ENCODE peak calls at places on chromosomes 16 and 17, in eight cellular contexts. I is mucosa of descending colon, O is endothelial cell, A is GM10248, E is GM13977, B is foreskin fibroblast, F is WTC11, T is Peyer's patch. J is an unnamed sample.

GRCh38 chr16:4372578-4373355 is 1.1 kb downstream of the VASN start:
- DNase-seq in O (no peak), I (no peak), A (no peak), B (peak; percentile 69), E (no peak), F (no peak), T (no peak), J (peak; percentile 54)

GRCh38 chr17:47739150-47739549 is 6.1 kb downstream of the TBX21 start:
- DNase-seq in A (no peak), T (no peak), E (no peak), B (no peak), O (no peak), F (no peak), I (no peak), J (no peak)

GRCh38 chr17:38338535-38338934 is 5.2 kb downstream of the GPR179 start:
- DNase-seq in F (no peak), T (no peak), A (no peak), O (no peak), I (no peak), E (no peak), B (no peak), J (no peak)

GRCh38 chr17:1871743-1872142 is 41.9 kb downstream of the RPA1 start:
- DNase-seq in T (no peak), F (no peak), A (no peak), E (no peak), B (no peak), I (no peak), O (no peak), J (no peak)

GRCh38 chr17:5537251-5537650 is 47.1 kb downstream of the NLRP1 start:
- DNase-seq in E (no peak), T (no peak), O (no peak), F (no peak), B (no peak), I (no peak), A (no peak), J (no peak)

GRCh38 chr17:37650419-37651003 is 7.3 kb upstream of the DDX52 start:
- DNase-seq in E (peak; percentile 25), I (no peak), O (peak; percentile 43), T (peak; percentile 75), B (peak; percentile 35), A (peak; percentile 30), F (peak; percentile 43), J (no peak)

GRCh38 chr17:8628609-8629169 is 1.8 kb downstream of the MYH10 start:
- DNase-seq in B (no peak), E (no peak), O (no peak), F (no peak), A (no peak), T (no peak), I (no peak), J (no peak)

GRCh38 chr17:21214015-21214776 is at the start of gene TMEM11:
- DNase-seq in A (peak; percentile 98), F (peak; percentile 97), O (peak; percentile 97), B (peak; percentile 96), T (peak; percentile 97), I (peak; percentile 96), E (peak; percentile 99), J (peak; percentile 97)

GRCh38 chr17:33949100-33949499 is 306.0 kb upstream of the CCL2 start:
- DNase-seq in O (peak; percentile 68), B (no peak), F (peak; percentile 80), E (no peak), T (no peak), A (no peak), I (no peak), J (peak; percentile 30)

GRCh38 chr16:66250686-66251405 is 115.6 kb upstream of the CDH5 start:
- DNase-seq in B (peak; percentile 60), E (no peak), T (peak; percentile 69), F (no peak), I (peak; percentile 50), A (no peak), O (no peak), J (no peak)

GRCh38 chr17:35080536-35080935 is 17.0 kb upstream of the RFFL start:
- DNase-seq in B (no peak), T (no peak), O (no peak), A (peak; percentile 55), F (no peak), E (peak; percentile 54), I (no peak), J (no peak)

GRCh38 chr17:27153005-27153404 is 140.9 kb upstream of the WSB1 start:
- DNase-seq in E (no peak), I (no peak), F (no peak), T (no peak), A (peak; percentile 3), O (no peak), B (no peak), J (no peak)

GRCh38 chr17:45371414-45372324 is 54.8 kb upstream of the MAP3K14 start:
- DNase-seq in T (peak; percentile 80), B (peak; percentile 98), A (no peak), E (no peak), O (peak; percentile 90), F (peak; percentile 91), I (peak; percentile 79), J (peak; percentile 75)

GRCh38 chr17:57328109-57328882 is 72.0 kb downstream of the MSI2 start:
- DNase-seq in F (no peak), A (no peak), I (no peak), E (no peak), O (no peak), B (no peak), T (no peak), J (no peak)

GRCh38 chr17:72219136-72219823 is 98.5 kb downstream of the SOX9 start:
- DNase-seq in F (peak; percentile 50), B (no peak), O (peak; percentile 23), I (no peak), T (no peak), E (no peak), A (no peak), J (no peak)

GRCh38 chr17:81329279-81329926 is 34.3 kb upstream of the SLC38A10 start:
- DNase-seq in A (peak; percentile 55), B (peak; percentile 86), T (peak; percentile 95), I (peak; percentile 92), O (no peak), F (peak; percentile 69), E (no peak), J (peak; percentile 72)

GRCh38 chr16:57999366-57999970 is 1.0 kb downstream of the ZNF319 start:
- DNase-seq in A (no peak), E (peak; percentile 55), F (no peak), T (no peak), B (no peak), O (no peak), I (peak; percentile 41), J (no peak)

GRCh38 chr17:20120835-20121234 is 111.7 kb downstream of the SPECC1 start:
- DNase-seq in A (no peak), O (no peak), I (no peak), B (no peak), T (no peak), F (no peak), E (no peak), J (no peak)

GRCh38 chr17:47192549-47192948 is 3.5 kb upstream of the CDC27 start:
- DNase-seq in B (peak; percentile 51), T (no peak), A (no peak), E (no peak), F (no peak), I (no peak), O (no peak), J (no peak)

GRCh38 chr16:87713469-87714229 is 52.1 kb downstream of the KLHDC4 start:
- DNase-seq in F (no peak), B (no peak), A (no peak), E (no peak), O (no peak), T (peak; percentile 65), I (no peak), J (no peak)

GRCh38 chr17:8799851-8800212 is 667 bp upstream of the MFSD6L start:
- DNase-seq in A (no peak), T (no peak), B (no peak), E (no peak), I (no peak), F (no peak), O (no peak), J (peak; percentile 68)

GRCh38 chr17:7838291-7839075 is 4.5 kb downstream of the KDM6B start:
- DNase-seq in F (no peak), I (peak; percentile 65), E (no peak), A (no peak), T (peak; percentile 53), B (peak; percentile 52), O (no peak), J (peak; percentile 68)

GRCh38 chr17:596763-597644 is 117.6 kb downstream of the VPS53 start:
- DNase-seq in E (no peak), F (no peak), A (no peak), O (no peak), T (no peak), I (no peak), B (peak; percentile 73), J (no peak)

DNA sequence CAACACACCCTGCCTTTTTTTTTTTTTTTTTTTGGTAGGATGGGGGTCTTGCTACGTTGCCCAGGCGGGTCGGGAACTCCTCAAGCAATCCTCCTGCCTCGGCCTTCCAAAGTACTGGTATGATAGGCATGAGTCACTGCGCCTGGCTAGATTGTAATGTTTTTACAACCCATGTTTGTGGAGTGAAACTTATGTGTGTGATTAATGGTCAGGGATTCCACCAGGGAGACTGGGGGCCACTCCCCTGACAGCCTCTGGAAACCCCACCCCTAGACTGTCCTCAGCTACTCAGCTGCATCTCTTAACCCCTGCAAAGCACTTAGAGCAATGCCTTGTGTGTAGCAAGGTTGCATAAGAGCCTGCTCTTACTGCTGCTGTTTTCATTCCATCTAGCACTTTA is 220.5 kb downstream of the PARN start:
- DNase-seq in B (peak; percentile 95), E (no peak), I (no peak), O (no peak), A (no peak), T (peak; percentile 59), F (no peak), J (no peak)
- TF ChIP-seq CTCF in B (no peak), E (no peak), I (no peak), O (no peak), A (no peak), T (no peak), F (no peak), J (no peak)

GRCh38 chr17:43365356-43365755 is 33.4 kb upstream of the ARL4D start:
- DNase-seq in E (no peak), I (no peak), T (no peak), F (no peak), B (no peak), O (no peak), A (no peak), J (no peak)
- TF ChIP-seq CTCF in E (no peak), I (no peak), T (peak; percentile 8), F (no peak), B (no peak), O (peak; percentile 34), A (no peak), J (no peak)

DNA sequence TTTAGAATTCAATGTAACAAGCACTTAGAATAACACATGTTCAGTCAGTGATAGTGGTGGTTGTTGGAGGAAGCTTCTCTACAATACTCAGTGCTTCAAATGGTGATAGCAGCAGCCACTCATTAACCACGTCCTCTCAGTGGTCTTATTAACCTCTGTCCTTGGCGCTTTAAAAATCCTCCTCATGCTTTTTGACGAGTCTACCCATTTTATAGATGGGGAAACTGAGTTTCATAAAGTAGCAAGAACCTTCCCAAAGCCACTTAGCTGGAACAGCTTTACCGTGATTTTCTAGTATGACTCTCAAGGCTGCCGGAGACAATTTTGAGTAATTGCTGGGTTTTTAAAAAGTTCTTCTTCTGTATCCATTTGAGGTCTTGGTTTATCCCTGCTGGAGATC is 47.4 kb downstream of the PLCG2 start:
- DNase-seq in F (no peak), T (no peak), I (no peak), A (no peak), B (no peak), O (no peak), E (no peak), J (no peak)
- TF ChIP-seq CTCF in F (no peak), T (no peak), I (no peak), A (no peak), B (no peak), O (no peak), E (no peak), J (no peak)

GRCh38 chr16:1474047-1474446 is 781 bp downstream of the CLCN7 start:
- DNase-seq in O (no peak), T (no peak), E (no peak), F (no peak), A (no peak), I (no peak), B (no peak), J (no peak)
- TF ChIP-seq CTCF in O (no peak), T (no peak), E (no peak), F (no peak), A (no peak), I (no peak), B (no peak), J (no peak)

J was measured in pancreas.